ENCODE peak calls at places on chromosomes 5 and 9, in five cellular contexts. O, M, Q, D and C are unnamed samples. For H3K4me1 and H3K9me3, the result is how much of the 10 kb centered on the place peaks cover.

GRCh38 chr9:90546200-90546599 is 96.4 kb downstream of the DIRAS2 start:
- DNase-seq in O (no peak), M (no peak), Q (no peak), D (peak), C (peak)

GRCh38 chr9:78958887-78959286 is 612.9 kb upstream of the TLE4 start:
- DNase-seq in D (no peak), M (peak), O (no peak), Q (no peak), C (no peak)

GRCh38 chr5:124867064-124867707 is 120.7 kb upstream of the ZNF608 start:
- DNase-seq in Q (no peak), O (no peak), D (peak), M (no peak), C (no peak)

GRCh38 chr5:180138976-180139730 is 67.6 kb upstream of the RNF130 start:
- DNase-seq in D (no peak), O (no peak), Q (no peak), M (peak), C (no peak)

GRCh38 chr5:148482697-148483462 is 99.1 kb downstream of the FBXO38 start:
- DNase-seq in Q (peak), D (peak), O (no peak), M (no peak), C (no peak)

GRCh38 chr5:117488976-117489500 is 914.4 kb upstream of the SEMA6A start:
- DNase-seq in O (no peak), D (no peak), Q (no peak), M (no peak), C (no peak)

GRCh38 chr9:78167356-78167755 is 68.5 kb upstream of the CEP78 start:
- DNase-seq in O (no peak), M (no peak), Q (no peak), D (no peak), C (no peak)

GRCh38 chr5:53407373-53407772 is 73.1 kb upstream of the FST start:
- DNase-seq in M (no peak), D (peak), O (no peak), Q (no peak), C (no peak)

GRCh38 chr9:127313042-127313560 is 48.5 kb downstream of the GARNL3 start:
- DNase-seq in M (peak), O (no peak), D (no peak), Q (no peak), C (no peak)

GRCh38 chr5:35617060-35617434 is 616 bp upstream of the SPEF2 start:
- DNase-seq in M (no peak), D (no peak), Q (no peak), O (no peak), C (no peak)
- H3K4me3 ChIP-seq in M (peak), D (peak), Q (peak), O (peak), C (peak)

DNA sequence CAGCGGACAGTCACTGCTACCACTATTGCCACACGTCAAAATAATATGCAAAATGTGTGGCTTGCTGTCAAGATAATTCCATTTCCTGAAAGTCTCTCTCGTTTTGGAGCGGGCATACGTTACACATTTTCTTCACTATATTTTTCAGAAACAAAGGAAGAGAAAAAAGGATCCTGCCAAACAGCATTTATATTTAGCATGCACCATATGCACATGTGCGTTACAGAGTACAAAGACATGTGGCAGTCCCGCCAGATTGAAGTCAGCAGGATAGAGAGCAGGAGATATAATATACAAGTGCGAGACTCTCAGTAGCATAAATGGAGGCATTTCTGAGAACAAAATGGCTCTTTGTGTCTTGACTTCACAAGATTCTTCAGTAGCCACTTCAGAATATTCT is 221.6 kb upstream of the KIF2A start:
- DNase-seq in M (no peak), D (no peak), O (no peak), Q (no peak), C (no peak)
- H3K4me1 ChIP-seq in M (under half), D (under half), O (under half), Q (under half), C (under half)

DNA sequence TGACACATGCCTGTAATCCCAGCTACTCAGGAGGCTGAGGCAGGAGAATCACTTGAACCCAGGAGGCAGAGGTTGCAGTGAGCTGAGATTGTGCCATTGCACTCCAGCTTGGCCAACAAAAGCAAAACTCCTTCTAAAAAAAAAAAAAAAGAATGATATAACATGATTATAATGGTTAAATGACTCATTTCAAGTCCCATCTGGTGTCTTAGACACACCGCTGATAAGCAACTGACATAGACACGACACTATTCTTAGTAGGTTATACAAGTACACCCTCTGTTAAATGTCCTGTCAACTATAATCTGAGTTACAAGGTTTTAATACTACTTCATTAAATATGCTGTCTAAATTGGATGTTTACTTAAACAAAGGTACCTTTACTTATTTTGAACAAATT is 405.3 kb upstream of the CLINT1 start:
- DNase-seq in O (no peak), D (no peak), M (no peak), Q (no peak), C (no peak)
- H3K9me3 ChIP-seq in O (under half), D (under half), M (under half), Q (under half), C (under half)

GRCh38 chr9:6761306-6761705 is 3.5 kb downstream of the KDM4C start:
- DNase-seq in M (no peak), O (no peak), Q (no peak), D (no peak), C (no peak)
- H3K4me3 ChIP-seq in M (no peak), O (no peak), Q (no peak), D (no peak), C (no peak)

DNA sequence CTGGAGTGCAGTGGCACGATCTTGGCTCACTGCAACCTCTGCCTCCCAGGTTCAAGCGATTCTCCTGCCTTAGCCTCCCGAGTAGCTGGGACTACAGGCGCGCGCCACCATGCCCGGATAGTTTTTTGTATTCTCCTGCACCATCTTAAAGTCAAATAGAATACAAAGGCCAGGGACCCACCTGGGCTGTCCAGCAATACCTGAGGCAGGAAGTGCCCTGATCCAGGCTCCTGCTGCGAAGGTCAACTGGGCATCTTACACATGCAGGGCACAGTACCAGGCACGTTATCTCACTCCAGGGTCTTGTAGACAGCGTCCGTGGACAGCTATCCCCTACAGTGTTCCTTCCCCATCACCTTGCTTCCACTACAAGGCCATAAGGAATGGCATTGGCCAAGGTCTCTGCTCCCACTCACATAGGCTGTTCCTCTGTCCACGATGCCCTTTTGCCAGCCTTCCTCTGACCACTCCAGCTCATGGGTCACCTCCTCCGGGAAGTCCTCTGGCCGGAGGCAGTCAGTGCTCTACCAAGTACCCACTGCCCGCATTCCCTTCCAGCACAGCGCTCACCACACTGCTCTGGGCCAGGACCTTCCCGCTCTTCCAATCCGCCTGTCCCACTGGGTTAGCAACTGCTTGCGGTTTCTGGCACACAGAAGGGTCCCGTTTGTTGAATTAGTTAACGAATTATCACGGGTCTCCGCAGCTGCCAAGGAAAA is 978 bp downstream of the P4HA2 start:
- DNase-seq in Q (no peak), O (peak), D (peak), M (no peak), C (peak)
- H3K4me1 ChIP-seq in Q (under half), O (half or more), D (under half), M (half or more), C (under half)

GRCh38 chr5:141382469-141383294 is at the start of gene PCDHGA7:
- DNase-seq in O (peak), M (no peak), D (peak), Q (no peak), C (no peak)

GRCh38 chr5:141384471-141385267 is 2.1 kb downstream of the PCDHGA7 start:
- DNase-seq in O (no peak), M (no peak), Q (no peak), D (no peak), C (no peak)

GRCh38 chr5:141388661-141389060 is 1.2 kb downstream of the PCDHGB4 start:
- DNase-seq in O (no peak), M (no peak), D (no peak), Q (no peak), C (no peak)

DNA sequence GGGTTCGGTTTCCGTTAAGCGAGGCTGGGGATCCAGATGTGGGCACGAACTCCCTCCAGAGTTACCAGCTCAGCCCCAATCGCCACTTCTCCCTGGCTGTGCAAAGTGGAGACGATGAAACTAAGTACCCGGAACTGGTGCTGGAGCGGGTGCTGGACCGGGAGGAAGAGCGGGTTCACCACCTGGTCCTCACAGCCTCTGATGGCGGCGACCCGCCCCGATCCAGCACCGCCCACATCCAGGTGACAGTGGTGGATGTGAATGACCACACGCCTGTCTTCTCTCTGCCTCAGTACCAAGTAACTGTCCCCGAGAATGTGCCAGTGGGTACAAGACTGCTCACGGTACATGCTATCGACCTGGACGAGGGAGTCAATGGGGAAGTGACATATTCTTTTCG is 803 bp downstream of the PCDHGA7 start:
- DNase-seq in O (no peak), Q (no peak), D (no peak), M (no peak), C (no peak)
- H3K9me3 ChIP-seq in O (half or more), Q (half or more), D (under half), M (half or more), C (under half)